ENCODE peak calls at places on chromosomes 3 and 15, in nine cellular contexts. One of them, this sample, is unnamed.
A peak's percentile ranks its signal among the peaks of the same experiment; 100 is the strongest.

GRCh38 chr15:74432271-74432967 is 1.3 kb downstream of the SEMA7A start:
- DNase-seq in stimulated activated CD8-positive, alpha-beta memory T cell treated with anti-CD3 and anti-CD28 coated beads, Interleukin-15, amount 100 ng/mL, for 48 hours: no peak
- DNase-seq in GM20000: no peak
- DNase-seq in NCI-H460: no peak
- DNase-seq in activated CD4-positive, alpha-beta T cell treated with anti-CD3 and anti-CD28 coated beads, Interleukin-2, amount 10 ng/mL, durations not matched to agents 7 days and 5 days: no peak
- DNase-seq in AG09319: no peak
- DNase-seq in stomach: no peak
- DNase-seq in stromal cell of bone marrow: no peak
- DNase-seq in ovary: no peak
- DNase-seq in this sample: no peak

GRCh38 chr15:74258456-74259323 is 22.6 kb downstream of the CCDC33 start:
- DNase-seq in activated CD4-positive, alpha-beta T cell treated with anti-CD3 and anti-CD28 coated beads, Interleukin-2, amount 10 ng/mL, durations not matched to agents 7 days and 5 days: no peak
- DNase-seq in GM20000: no peak
- DNase-seq in NCI-H460: no peak
- DNase-seq in stomach: no peak
- DNase-seq in ovary: no peak
- DNase-seq in stimulated activated CD8-positive, alpha-beta memory T cell treated with anti-CD3 and anti-CD28 coated beads, Interleukin-15, amount 100 ng/mL, for 48 hours: no peak
- DNase-seq in stromal cell of bone marrow: no peak
- DNase-seq in AG09319: no peak
- DNase-seq in this sample: no peak

GRCh38 chr3:93930041-93930440 is 43.7 kb downstream of the PROS1 start:
- DNase-seq in GM20000: no peak
- DNase-seq in stimulated activated CD8-positive, alpha-beta memory T cell treated with anti-CD3 and anti-CD28 coated beads, Interleukin-15, amount 100 ng/mL, for 48 hours: no peak
- DNase-seq in NCI-H460: no peak
- DNase-seq in activated CD4-positive, alpha-beta T cell treated with anti-CD3 and anti-CD28 coated beads, Interleukin-2, amount 10 ng/mL, durations not matched to agents 7 days and 5 days: no peak
- DNase-seq in ovary: no peak
- DNase-seq in stromal cell of bone marrow: no peak
- DNase-seq in AG09319: no peak
- DNase-seq in stomach: no peak
- DNase-seq in this sample: no peak

GRCh38 chr15:41567870-41568269 is 8.9 kb downstream of the TYRO3 start:
- DNase-seq in AG09319: no peak
- DNase-seq in stimulated activated CD8-positive, alpha-beta memory T cell treated with anti-CD3 and anti-CD28 coated beads, Interleukin-15, amount 100 ng/mL, for 48 hours: no peak
- DNase-seq in ovary: no peak
- DNase-seq in stomach: no peak
- DNase-seq in stromal cell of bone marrow: no peak
- DNase-seq in NCI-H460: no peak
- DNase-seq in activated CD4-positive, alpha-beta T cell treated with anti-CD3 and anti-CD28 coated beads, Interleukin-2, amount 10 ng/mL, durations not matched to agents 7 days and 5 days: no peak
- DNase-seq in GM20000: no peak
- DNase-seq in this sample: no peak

GRCh38 chr15:33242669-33243191 is 48.2 kb upstream of the FMN1 start:
- DNase-seq in ovary: no peak
- DNase-seq in activated CD4-positive, alpha-beta T cell treated with anti-CD3 and anti-CD28 coated beads, Interleukin-2, amount 10 ng/mL, durations not matched to agents 7 days and 5 days: no peak
- DNase-seq in NCI-H460: no peak
- DNase-seq in AG09319: no peak
- DNase-seq in stimulated activated CD8-positive, alpha-beta memory T cell treated with anti-CD3 and anti-CD28 coated beads, Interleukin-15, amount 100 ng/mL, for 48 hours: no peak
- DNase-seq in stromal cell of bone marrow: no peak
- DNase-seq in GM20000: no peak
- DNase-seq in stomach: no peak
- DNase-seq in this sample: no peak

GRCh38 chr3:167723872-167724271 is 10.8 kb downstream of the PDCD10 start:
- DNase-seq in GM20000: no peak
- DNase-seq in stomach: no peak
- DNase-seq in AG09319: no peak
- DNase-seq in NCI-H460: no peak
- DNase-seq in stromal cell of bone marrow: no peak
- DNase-seq in activated CD4-positive, alpha-beta T cell treated with anti-CD3 and anti-CD28 coated beads, Interleukin-2, amount 10 ng/mL, durations not matched to agents 7 days and 5 days: no peak
- DNase-seq in ovary: no peak
- DNase-seq in stimulated activated CD8-positive, alpha-beta memory T cell treated with anti-CD3 and anti-CD28 coated beads, Interleukin-15, amount 100 ng/mL, for 48 hours: no peak
- DNase-seq in this sample: no peak

GRCh38 chr3:170622369-170623159 is 36.7 kb upstream of the SLC7A14 start:
- DNase-seq in stomach: no peak
- DNase-seq in NCI-H460: no peak
- DNase-seq in stromal cell of bone marrow: peak; percentile 69
- DNase-seq in activated CD4-positive, alpha-beta T cell treated with anti-CD3 and anti-CD28 coated beads, Interleukin-2, amount 10 ng/mL, durations not matched to agents 7 days and 5 days: no peak
- DNase-seq in AG09319: peak; percentile 97
- DNase-seq in GM20000: no peak
- DNase-seq in ovary: peak; percentile 57
- DNase-seq in stimulated activated CD8-positive, alpha-beta memory T cell treated with anti-CD3 and anti-CD28 coated beads, Interleukin-15, amount 100 ng/mL, for 48 hours: no peak
- DNase-seq in this sample: no peak

GRCh38 chr15:68346986-68347385 is 69.4 kb downstream of the FEM1B start:
- DNase-seq in GM20000: no peak
- DNase-seq in stimulated activated CD8-positive, alpha-beta memory T cell treated with anti-CD3 and anti-CD28 coated beads, Interleukin-15, amount 100 ng/mL, for 48 hours: no peak
- DNase-seq in AG09319: no peak
- DNase-seq in NCI-H460: no peak
- DNase-seq in stromal cell of bone marrow: no peak
- DNase-seq in stomach: no peak
- DNase-seq in ovary: no peak
- DNase-seq in activated CD4-positive, alpha-beta T cell treated with anti-CD3 and anti-CD28 coated beads, Interleukin-2, amount 10 ng/mL, durations not matched to agents 7 days and 5 days: no peak
- DNase-seq in this sample: no peak

GRCh38 chr15:67253517-67254237 is 784 bp downstream of the AAGAB start:
- DNase-seq in activated CD4-positive, alpha-beta T cell treated with anti-CD3 and anti-CD28 coated beads, Interleukin-2, amount 10 ng/mL, durations not matched to agents 7 days and 5 days: no peak
- DNase-seq in GM20000: no peak
- DNase-seq in stomach: no peak
- DNase-seq in stimulated activated CD8-positive, alpha-beta memory T cell treated with anti-CD3 and anti-CD28 coated beads, Interleukin-15, amount 100 ng/mL, for 48 hours: no peak
- DNase-seq in ovary: peak; percentile 23
- DNase-seq in NCI-H460: no peak
- DNase-seq in stromal cell of bone marrow: no peak
- DNase-seq in AG09319: no peak
- DNase-seq in this sample: peak; percentile 20

GRCh38 chr15:93932164-93932776 is 299.1 kb upstream of the MCTP2 start:
- DNase-seq in GM20000: no peak
- DNase-seq in stimulated activated CD8-positive, alpha-beta memory T cell treated with anti-CD3 and anti-CD28 coated beads, Interleukin-15, amount 100 ng/mL, for 48 hours: no peak
- DNase-seq in ovary: no peak
- DNase-seq in stomach: no peak
- DNase-seq in AG09319: no peak
- DNase-seq in NCI-H460: no peak
- DNase-seq in activated CD4-positive, alpha-beta T cell treated with anti-CD3 and anti-CD28 coated beads, Interleukin-2, amount 10 ng/mL, durations not matched to agents 7 days and 5 days: no peak
- DNase-seq in stromal cell of bone marrow: no peak
- DNase-seq in this sample: no peak

GRCh38 chr15:27686376-27686775 is 412.7 kb downstream of the OCA2 start:
- DNase-seq in ovary: no peak
- DNase-seq in AG09319: no peak
- DNase-seq in stromal cell of bone marrow: no peak
- DNase-seq in NCI-H460: no peak
- DNase-seq in stimulated activated CD8-positive, alpha-beta memory T cell treated with anti-CD3 and anti-CD28 coated beads, Interleukin-15, amount 100 ng/mL, for 48 hours: no peak
- DNase-seq in GM20000: no peak
- DNase-seq in activated CD4-positive, alpha-beta T cell treated with anti-CD3 and anti-CD28 coated beads, Interleukin-2, amount 10 ng/mL, durations not matched to agents 7 days and 5 days: no peak
- DNase-seq in stomach: no peak
- DNase-seq in this sample: no peak

GRCh38 chr15:101497484-101498034 is 8.1 kb upstream of the PCSK6 start:
- DNase-seq in stromal cell of bone marrow: no peak
- DNase-seq in ovary: no peak
- DNase-seq in AG09319: no peak
- DNase-seq in stimulated activated CD8-positive, alpha-beta memory T cell treated with anti-CD3 and anti-CD28 coated beads, Interleukin-15, amount 100 ng/mL, for 48 hours: no peak
- DNase-seq in GM20000: peak; percentile 5
- DNase-seq in activated CD4-positive, alpha-beta T cell treated with anti-CD3 and anti-CD28 coated beads, Interleukin-2, amount 10 ng/mL, durations not matched to agents 7 days and 5 days: no peak
- DNase-seq in stomach: no peak
- DNase-seq in NCI-H460: no peak
- DNase-seq in this sample: no peak

GRCh38 chr3:71369733-71370391 is 213.7 kb downstream of the FOXP1 start:
- DNase-seq in AG09319: peak; percentile 39
- DNase-seq in stimulated activated CD8-positive, alpha-beta memory T cell treated with anti-CD3 and anti-CD28 coated beads, Interleukin-15, amount 100 ng/mL, for 48 hours: no peak
- DNase-seq in stomach: no peak
- DNase-seq in ovary: no peak
- DNase-seq in NCI-H460: no peak
- DNase-seq in GM20000: no peak
- DNase-seq in activated CD4-positive, alpha-beta T cell treated with anti-CD3 and anti-CD28 coated beads, Interleukin-2, amount 10 ng/mL, durations not matched to agents 7 days and 5 days: no peak
- DNase-seq in stromal cell of bone marrow: peak; percentile 47
- DNase-seq in this sample: no peak

GRCh38 chr3:11077466-11077865 is 76.8 kb upstream of the HRH1 start:
- DNase-seq in GM20000: no peak
- DNase-seq in stromal cell of bone marrow: peak; percentile 66
- DNase-seq in ovary: no peak
- DNase-seq in AG09319: no peak
- DNase-seq in NCI-H460: no peak
- DNase-seq in stimulated activated CD8-positive, alpha-beta memory T cell treated with anti-CD3 and anti-CD28 coated beads, Interleukin-15, amount 100 ng/mL, for 48 hours: no peak
- DNase-seq in stomach: no peak
- DNase-seq in activated CD4-positive, alpha-beta T cell treated with anti-CD3 and anti-CD28 coated beads, Interleukin-2, amount 10 ng/mL, durations not matched to agents 7 days and 5 days: no peak
- DNase-seq in this sample: no peak

GRCh38 chr15:78565951-78566774 is 843 bp downstream of the CHRNA5 start:
- DNase-seq in activated CD4-positive, alpha-beta T cell treated with anti-CD3 and anti-CD28 coated beads, Interleukin-2, amount 10 ng/mL, durations not matched to agents 7 days and 5 days: peak; percentile 11
- DNase-seq in stimulated activated CD8-positive, alpha-beta memory T cell treated with anti-CD3 and anti-CD28 coated beads, Interleukin-15, amount 100 ng/mL, for 48 hours: no peak
- DNase-seq in GM20000: peak; percentile 51
- DNase-seq in AG09319: no peak
- DNase-seq in NCI-H460: peak; percentile 22
- DNase-seq in stromal cell of bone marrow: no peak
- DNase-seq in ovary: no peak
- DNase-seq in stomach: no peak
- DNase-seq in this sample: no peak

GRCh38 chr3:64161481-64161952 is 63.7 kb downstream of the PRICKLE2 start:
- DNase-seq in stimulated activated CD8-positive, alpha-beta memory T cell treated with anti-CD3 and anti-CD28 coated beads, Interleukin-15, amount 100 ng/mL, for 48 hours: no peak
- DNase-seq in NCI-H460: no peak
- DNase-seq in GM20000: no peak
- DNase-seq in stomach: no peak
- DNase-seq in AG09319: peak; percentile 49
- DNase-seq in stromal cell of bone marrow: no peak
- DNase-seq in ovary: no peak
- DNase-seq in activated CD4-positive, alpha-beta T cell treated with anti-CD3 and anti-CD28 coated beads, Interleukin-2, amount 10 ng/mL, durations not matched to agents 7 days and 5 days: no peak
- DNase-seq in this sample: no peak

GRCh38 chr3:159787191-159787590 is 201.4 kb upstream of the IL12A start:
- DNase-seq in GM20000: no peak
- DNase-seq in stomach: no peak
- DNase-seq in stimulated activated CD8-positive, alpha-beta memory T cell treated with anti-CD3 and anti-CD28 coated beads, Interleukin-15, amount 100 ng/mL, for 48 hours: no peak
- DNase-seq in activated CD4-positive, alpha-beta T cell treated with anti-CD3 and anti-CD28 coated beads, Interleukin-2, amount 10 ng/mL, durations not matched to agents 7 days and 5 days: no peak
- DNase-seq in NCI-H460: peak; percentile 59
- DNase-seq in AG09319: no peak
- DNase-seq in stromal cell of bone marrow: peak; percentile 55
- DNase-seq in ovary: no peak
- DNase-seq in this sample: no peak

This sample was measured in adrenal gland.